ENCODE peak calls at places on chromosome 3, in seven cellular contexts. F is H1; Q is posterior vena cava; V is NCI-H146; B is HFFc6; L is stimulated activated CD8-positive, alpha-beta memory T cell treated with anti-CD3 and anti-CD28 coated beads, Interleukin-15, amount 100 ng/mL, for 4 hours; A is heart left ventricle. N is an unnamed sample.

GRCh38 chr3:117358717-117359314 is 649.2 kb downstream of the TUSC7 start:
- DNase-seq in F (no peak), Q (no peak), V (no peak), B (no peak), L (no peak), A (no peak), N (no peak)

GRCh38 chr3:105195260-105195659 is 171.4 kb upstream of the ALCAM start:
- DNase-seq in F (no peak), Q (no peak), V (no peak), B (peak), L (no peak), A (no peak), N (no peak)

GRCh38 chr3:45232531-45232930 is 6.4 kb upstream of the TMEM158 start:
- DNase-seq in F (no peak), Q (no peak), V (no peak), B (no peak), L (no peak), A (no peak), N (no peak)

GRCh38 chr3:78895528-78895927 is 872.3 kb downstream of the ROBO1 start:
- DNase-seq in F (no peak), Q (no peak), V (no peak), B (peak), L (no peak), A (no peak), N (no peak)

GRCh38 chr3:27022096-27022761 is 347.0 kb downstream of the NEK10 start:
- DNase-seq in F (no peak), Q (no peak), V (no peak), B (no peak), L (no peak), A (no peak), N (no peak)

GRCh38 chr3:194517333-194517732 is 30.5 kb upstream of the ATP13A3 start:
- DNase-seq in F (no peak), Q (no peak), V (no peak), B (no peak), L (no peak), A (no peak), N (no peak)

GRCh38 chr3:60323651-60324050 is 927.6 kb downstream of the FHIT start:
- DNase-seq in F (no peak), Q (no peak), V (peak), B (no peak), L (no peak), A (no peak), N (no peak)

GRCh38 chr3:171379281-171379680 is 80.9 kb downstream of the TNIK start:
- DNase-seq in F (no peak), Q (no peak), V (no peak), B (peak), L (no peak), A (no peak), N (no peak)

GRCh38 chr3:112092439-112093179 is 6.4 kb downstream of the C3orf52 start:
- DNase-seq in F (no peak), Q (no peak), V (peak), B (no peak), L (no peak), A (no peak), N (no peak)

GRCh38 chr3:102129774-102130608 is 280.7 kb downstream of the NFKBIZ start:
- DNase-seq in F (no peak), Q (no peak), V (no peak), B (peak), L (no peak), A (no peak), N (no peak)

GRCh38 chr3:84946240-84946639 is 12.5 kb upstream of the CADM2 start:
- DNase-seq in F (no peak), Q (no peak), V (no peak), B (no peak), L (no peak), A (no peak), N (no peak)

GRCh38 chr3:107432013-107432515 is 54.8 kb downstream of the CCDC54 start:
- DNase-seq in F (no peak), Q (no peak), V (peak), B (no peak), L (no peak), A (no peak), N (no peak)

GRCh38 chr3:73525591-73525990 is 99.2 kb downstream of the PDZRN3 start:
- DNase-seq in F (no peak), Q (no peak), V (no peak), B (no peak), L (no peak), A (no peak), N (no peak)

GRCh38 chr3:183714622-183715021 is 17.0 kb downstream of the YEATS2 start:
- DNase-seq in F (no peak), Q (no peak), V (no peak), B (no peak), L (no peak), A (no peak), N (no peak)

GRCh38 chr3:172627057-172627809 is 83.6 kb downstream of the NCEH1 start:
- DNase-seq in F (no peak), Q (no peak), V (no peak), B (no peak), L (no peak), A (no peak), N (no peak)

GRCh38 chr3:13509066-13509815 is 29.1 kb downstream of the HDAC11 start:
- DNase-seq in F (no peak), Q (peak), V (no peak), B (no peak), L (no peak), A (no peak), N (no peak)

GRCh38 chr3:58234516-58234931 is 3.1 kb upstream of the ABHD6 start:
- DNase-seq in F (no peak), Q (no peak), V (no peak), B (peak), L (no peak), A (no peak), N (no peak)

GRCh38 chr3:88003115-88003755 is 55.6 kb downstream of the CGGBP1 start:
- DNase-seq in F (no peak), Q (no peak), V (peak), B (peak), L (no peak), A (no peak), N (no peak)

GRCh38 chr3:13853978-13854296 is 25.9 kb downstream of the WNT7A start:
- DNase-seq in F (no peak), Q (no peak), V (no peak), B (no peak), L (no peak), A (no peak), N (no peak)

GRCh38 chr3:188152660-188153497 is 1.1 kb upstream of the LPP start:
- DNase-seq in F (peak), Q (peak), V (peak), B (peak), L (no peak), A (no peak), N (no peak)

GRCh38 chr3:159583662-159584061 is 405.0 kb upstream of the IL12A start:
- DNase-seq in F (no peak), Q (no peak), V (no peak), B (peak), L (no peak), A (no peak), N (no peak)

GRCh38 chr3:159726231-159726964 is 262.2 kb upstream of the IL12A start:
- DNase-seq in F (no peak), Q (no peak), V (no peak), B (peak), L (no peak), A (no peak), N (no peak)

GRCh38 chr3:1578105-1578833 is 485.4 kb downstream of the CNTN6 start:
- DNase-seq in F (no peak), Q (no peak), V (no peak), B (no peak), L (no peak), A (no peak), N (no peak)

GRCh38 chr3:106068795-106069194 is 200.0 kb upstream of the CBLB start:
- DNase-seq in F (no peak), Q (no peak), V (no peak), B (no peak), L (no peak), A (no peak), N (no peak)

GRCh38 chr3:99013077-99013476 is 111.6 kb upstream of the DCBLD2 start:
- DNase-seq in F (no peak), Q (no peak), V (no peak), B (no peak), L (no peak), A (no peak), N (no peak)

GRCh38 chr3:189824629-189825312 is 193.6 kb downstream of the TP63 start:
- DNase-seq in F (no peak), Q (no peak), V (no peak), B (peak), L (no peak), A (no peak), N (no peak)

GRCh38 chr3:25856902-25857518 is 67.1 kb downstream of the OXSM start:
- DNase-seq in F (no peak), Q (no peak), V (peak), B (peak), L (no peak), A (no peak), N (no peak)

GRCh38 chr3:4829031-4829394 is 150.2 kb upstream of the BHLHE40 start:
- DNase-seq in F (no peak), Q (no peak), V (no peak), B (no peak), L (no peak), A (no peak), N (no peak)

N was measured in activated gamma-delta T cell treated with anti-CD3 and anti-CD28 coated beads, Interleukin-2, amount 50 U/mL, for 16 hours.